ENCODE peak calls at places on chromosomes 13 and 19, in ten cellular contexts. One of them, this sample, is unnamed.

GRCh38 chr19:7595466-7596133 is at the start of gene CAMSAP3:
- DNase-seq in tibial nerve: no peak
- DNase-seq in testis: no peak
- DNase-seq in CD8-positive, alpha-beta memory T cell: peak
- DNase-seq in keratinocyte: no peak
- DNase-seq in HAP-1: peak
- DNase-seq in body of pancreas: peak
- DNase-seq in Jurkat, Clone E6-1: peak
- DNase-seq in uterus: no peak
- DNase-seq in adrenal gland: peak
- DNase-seq in this sample: no peak

GRCh38 chr13:21050288-21051197 is 10.8 kb downstream of the LATS2 start:
- DNase-seq in tibial nerve: no peak
- DNase-seq in testis: no peak
- DNase-seq in CD8-positive, alpha-beta memory T cell: no peak
- DNase-seq in keratinocyte: no peak
- DNase-seq in HAP-1: no peak
- DNase-seq in body of pancreas: no peak
- DNase-seq in Jurkat, Clone E6-1: no peak
- DNase-seq in uterus: no peak
- DNase-seq in adrenal gland: no peak
- DNase-seq in this sample: no peak

GRCh38 chr13:72521965-72522661 is 205.3 kb downstream of the MZT1 start:
- DNase-seq in tibial nerve: no peak
- DNase-seq in testis: no peak
- DNase-seq in CD8-positive, alpha-beta memory T cell: no peak
- DNase-seq in keratinocyte: no peak
- DNase-seq in HAP-1: no peak
- DNase-seq in body of pancreas: peak
- DNase-seq in Jurkat, Clone E6-1: no peak
- DNase-seq in uterus: no peak
- DNase-seq in adrenal gland: peak
- DNase-seq in this sample: no peak

GRCh38 chr13:113151745-113152707 is 6.4 kb upstream of the PROZ start:
- DNase-seq in tibial nerve: no peak
- DNase-seq in testis: no peak
- DNase-seq in CD8-positive, alpha-beta memory T cell: no peak
- DNase-seq in keratinocyte: no peak
- DNase-seq in HAP-1: no peak
- DNase-seq in body of pancreas: no peak
- DNase-seq in Jurkat, Clone E6-1: no peak
- DNase-seq in uterus: no peak
- DNase-seq in adrenal gland: peak
- DNase-seq in this sample: peak

GRCh38 chr19:49064029-49064629 is 489 bp downstream of the NTF4 start:
- DNase-seq in tibial nerve: no peak
- DNase-seq in testis: no peak
- DNase-seq in CD8-positive, alpha-beta memory T cell: no peak
- DNase-seq in keratinocyte: no peak
- DNase-seq in HAP-1: no peak
- DNase-seq in body of pancreas: no peak
- DNase-seq in Jurkat, Clone E6-1: no peak
- DNase-seq in uterus: no peak
- DNase-seq in adrenal gland: no peak
- DNase-seq in this sample: no peak

GRCh38 chr13:97021241-97021640 is 27.0 kb upstream of the OXGR1 start:
- DNase-seq in tibial nerve: no peak
- DNase-seq in testis: no peak
- DNase-seq in CD8-positive, alpha-beta memory T cell: no peak
- DNase-seq in keratinocyte: no peak
- DNase-seq in HAP-1: no peak
- DNase-seq in body of pancreas: no peak
- DNase-seq in Jurkat, Clone E6-1: no peak
- DNase-seq in uterus: no peak
- DNase-seq in adrenal gland: no peak
- DNase-seq in this sample: no peak

GRCh38 chr13:96525715-96526114 is 435.8 kb downstream of the HS6ST3 start:
- DNase-seq in tibial nerve: no peak
- DNase-seq in testis: no peak
- DNase-seq in CD8-positive, alpha-beta memory T cell: no peak
- DNase-seq in keratinocyte: no peak
- DNase-seq in HAP-1: peak
- DNase-seq in body of pancreas: no peak
- DNase-seq in Jurkat, Clone E6-1: no peak
- DNase-seq in uterus: no peak
- DNase-seq in adrenal gland: no peak
- DNase-seq in this sample: no peak

GRCh38 chr13:97328222-97328790 is 105.7 kb upstream of the RAP2A start:
- DNase-seq in tibial nerve: no peak
- DNase-seq in testis: peak
- DNase-seq in CD8-positive, alpha-beta memory T cell: no peak
- DNase-seq in keratinocyte: no peak
- DNase-seq in HAP-1: peak
- DNase-seq in body of pancreas: no peak
- DNase-seq in Jurkat, Clone E6-1: no peak
- DNase-seq in uterus: no peak
- DNase-seq in adrenal gland: no peak
- DNase-seq in this sample: peak

GRCh38 chr13:99218969-99219368 is 18.3 kb downstream of the UBAC2 start:
- DNase-seq in tibial nerve: no peak
- DNase-seq in testis: no peak
- DNase-seq in CD8-positive, alpha-beta memory T cell: peak
- DNase-seq in keratinocyte: no peak
- DNase-seq in HAP-1: no peak
- DNase-seq in body of pancreas: no peak
- DNase-seq in Jurkat, Clone E6-1: peak
- DNase-seq in uterus: no peak
- DNase-seq in adrenal gland: no peak
- DNase-seq in this sample: no peak

GRCh38 chr13:113084094-113084942 is 21.3 kb upstream of the F7 start:
- DNase-seq in tibial nerve: no peak
- DNase-seq in testis: no peak
- DNase-seq in CD8-positive, alpha-beta memory T cell: no peak
- DNase-seq in keratinocyte: no peak
- DNase-seq in HAP-1: no peak
- DNase-seq in body of pancreas: no peak
- DNase-seq in Jurkat, Clone E6-1: no peak
- DNase-seq in uterus: no peak
- DNase-seq in adrenal gland: no peak
- DNase-seq in this sample: peak

GRCh38 chr13:39410089-39410901 is 192.7 kb downstream of the LHFPL6 start:
- DNase-seq in tibial nerve: no peak
- DNase-seq in testis: no peak
- DNase-seq in CD8-positive, alpha-beta memory T cell: no peak
- DNase-seq in keratinocyte: no peak
- DNase-seq in HAP-1: peak
- DNase-seq in body of pancreas: no peak
- DNase-seq in Jurkat, Clone E6-1: no peak
- DNase-seq in uterus: peak
- DNase-seq in adrenal gland: no peak
- DNase-seq in this sample: no peak

GRCh38 chr13:24032252-24032651 is 128.3 kb upstream of the SPATA13 start:
- DNase-seq in tibial nerve: no peak
- DNase-seq in testis: no peak
- DNase-seq in CD8-positive, alpha-beta memory T cell: no peak
- DNase-seq in keratinocyte: no peak
- DNase-seq in HAP-1: no peak
- DNase-seq in body of pancreas: no peak
- DNase-seq in Jurkat, Clone E6-1: no peak
- DNase-seq in uterus: no peak
- DNase-seq in adrenal gland: no peak
- DNase-seq in this sample: no peak

GRCh38 chr13:75391432-75392100 is 90.4 kb downstream of the TBC1D4 start:
- DNase-seq in tibial nerve: no peak
- DNase-seq in testis: no peak
- DNase-seq in CD8-positive, alpha-beta memory T cell: no peak
- DNase-seq in keratinocyte: no peak
- DNase-seq in HAP-1: no peak
- DNase-seq in body of pancreas: no peak
- DNase-seq in Jurkat, Clone E6-1: no peak
- DNase-seq in uterus: no peak
- DNase-seq in adrenal gland: no peak
- DNase-seq in this sample: no peak

GRCh38 chr13:97385146-97385545 is 48.8 kb upstream of the RAP2A start:
- DNase-seq in tibial nerve: no peak
- DNase-seq in testis: no peak
- DNase-seq in CD8-positive, alpha-beta memory T cell: no peak
- DNase-seq in keratinocyte: no peak
- DNase-seq in HAP-1: no peak
- DNase-seq in body of pancreas: no peak
- DNase-seq in Jurkat, Clone E6-1: no peak
- DNase-seq in uterus: no peak
- DNase-seq in adrenal gland: no peak
- DNase-seq in this sample: no peak

GRCh38 chr13:20124303-20124702 is 36.5 kb downstream of the GJA3 start:
- DNase-seq in tibial nerve: no peak
- DNase-seq in testis: no peak
- DNase-seq in CD8-positive, alpha-beta memory T cell: no peak
- DNase-seq in keratinocyte: no peak
- DNase-seq in HAP-1: no peak
- DNase-seq in body of pancreas: no peak
- DNase-seq in Jurkat, Clone E6-1: no peak
- DNase-seq in uterus: no peak
- DNase-seq in adrenal gland: no peak
- DNase-seq in this sample: no peak

GRCh38 chr13:112876305-112877000 is 92.6 kb upstream of the MCF2L start:
- DNase-seq in tibial nerve: no peak
- DNase-seq in testis: no peak
- DNase-seq in CD8-positive, alpha-beta memory T cell: no peak
- DNase-seq in keratinocyte: no peak
- DNase-seq in HAP-1: no peak
- DNase-seq in body of pancreas: no peak
- DNase-seq in Jurkat, Clone E6-1: no peak
- DNase-seq in uterus: no peak
- DNase-seq in adrenal gland: no peak
- DNase-seq in this sample: no peak

GRCh38 chr19:40512473-40513344 is 45.9 kb downstream of the SPTBN4 start:
- DNase-seq in tibial nerve: no peak
- DNase-seq in testis: peak
- DNase-seq in CD8-positive, alpha-beta memory T cell: no peak
- DNase-seq in keratinocyte: no peak
- DNase-seq in HAP-1: no peak
- DNase-seq in body of pancreas: peak
- DNase-seq in Jurkat, Clone E6-1: no peak
- DNase-seq in uterus: no peak
- DNase-seq in adrenal gland: peak
- DNase-seq in this sample: no peak

GRCh38 chr13:101307181-101307701 is 109.1 kb downstream of the NALCN start:
- DNase-seq in tibial nerve: no peak
- DNase-seq in testis: no peak
- DNase-seq in CD8-positive, alpha-beta memory T cell: no peak
- DNase-seq in keratinocyte: no peak
- DNase-seq in HAP-1: no peak
- DNase-seq in body of pancreas: no peak
- DNase-seq in Jurkat, Clone E6-1: peak
- DNase-seq in uterus: no peak
- DNase-seq in adrenal gland: no peak
- DNase-seq in this sample: no peak

GRCh38 chr13:22091971-22092300 is 421.1 kb downstream of the FGF9 start:
- DNase-seq in tibial nerve: no peak
- DNase-seq in testis: no peak
- DNase-seq in CD8-positive, alpha-beta memory T cell: no peak
- DNase-seq in keratinocyte: no peak
- DNase-seq in HAP-1: no peak
- DNase-seq in body of pancreas: no peak
- DNase-seq in Jurkat, Clone E6-1: no peak
- DNase-seq in uterus: no peak
- DNase-seq in adrenal gland: no peak
- DNase-seq in this sample: no peak

GRCh38 chr19:1865172-1866010 is 2.0 kb upstream of the KLF16 start:
- DNase-seq in tibial nerve: no peak
- DNase-seq in testis: no peak
- DNase-seq in CD8-positive, alpha-beta memory T cell: no peak
- DNase-seq in keratinocyte: no peak
- DNase-seq in HAP-1: no peak
- DNase-seq in body of pancreas: no peak
- DNase-seq in Jurkat, Clone E6-1: no peak
- DNase-seq in uterus: no peak
- DNase-seq in adrenal gland: no peak
- DNase-seq in this sample: no peak
- H3K4me3 ChIP-seq in tibial nerve: peak
- H3K4me3 ChIP-seq in testis: no peak
- H3K4me3 ChIP-seq in CD8-positive, alpha-beta memory T cell: peak
- H3K4me3 ChIP-seq in keratinocyte: peak
- H3K4me3 ChIP-seq in HAP-1: peak
- H3K4me3 ChIP-seq in body of pancreas: no peak
- H3K4me3 ChIP-seq in Jurkat, Clone E6-1: peak
- H3K4me3 ChIP-seq in uterus: no peak
- H3K4me3 ChIP-seq in adrenal gland: no peak
- H3K4me3 ChIP-seq in this sample: peak

GRCh38 chr13:45207319-45207718 is 6.5 kb upstream of the KCTD4 start:
- DNase-seq in tibial nerve: no peak
- DNase-seq in testis: no peak
- DNase-seq in CD8-positive, alpha-beta memory T cell: no peak
- DNase-seq in keratinocyte: no peak
- DNase-seq in HAP-1: no peak
- DNase-seq in body of pancreas: peak
- DNase-seq in Jurkat, Clone E6-1: no peak
- DNase-seq in uterus: no peak
- DNase-seq in adrenal gland: no peak
- DNase-seq in this sample: no peak
- H3K4me3 ChIP-seq in tibial nerve: no peak
- H3K4me3 ChIP-seq in testis: no peak
- H3K4me3 ChIP-seq in CD8-positive, alpha-beta memory T cell: no peak
- H3K4me3 ChIP-seq in keratinocyte: peak
- H3K4me3 ChIP-seq in HAP-1: no peak
- H3K4me3 ChIP-seq in body of pancreas: no peak
- H3K4me3 ChIP-seq in Jurkat, Clone E6-1: no peak
- H3K4me3 ChIP-seq in uterus: no peak
- H3K4me3 ChIP-seq in adrenal gland: no peak
- H3K4me3 ChIP-seq in this sample: peak

GRCh38 chr19:16459680-16460079 is 12.1 kb downstream of the EPS15L1 start:
- DNase-seq in tibial nerve: no peak
- DNase-seq in testis: no peak
- DNase-seq in CD8-positive, alpha-beta memory T cell: no peak
- DNase-seq in keratinocyte: no peak
- DNase-seq in HAP-1: no peak
- DNase-seq in body of pancreas: peak
- DNase-seq in Jurkat, Clone E6-1: no peak
- DNase-seq in uterus: no peak
- DNase-seq in adrenal gland: no peak
- DNase-seq in this sample: no peak
- H3K4me3 ChIP-seq in tibial nerve: no peak
- H3K4me3 ChIP-seq in testis: no peak
- H3K4me3 ChIP-seq in CD8-positive, alpha-beta memory T cell: no peak
- H3K4me3 ChIP-seq in keratinocyte: no peak
- H3K4me3 ChIP-seq in HAP-1: no peak
- H3K4me3 ChIP-seq in body of pancreas: no peak
- H3K4me3 ChIP-seq in Jurkat, Clone E6-1: no peak
- H3K4me3 ChIP-seq in uterus: no peak
- H3K4me3 ChIP-seq in adrenal gland: no peak
- H3K4me3 ChIP-seq in this sample: no peak

DNA sequence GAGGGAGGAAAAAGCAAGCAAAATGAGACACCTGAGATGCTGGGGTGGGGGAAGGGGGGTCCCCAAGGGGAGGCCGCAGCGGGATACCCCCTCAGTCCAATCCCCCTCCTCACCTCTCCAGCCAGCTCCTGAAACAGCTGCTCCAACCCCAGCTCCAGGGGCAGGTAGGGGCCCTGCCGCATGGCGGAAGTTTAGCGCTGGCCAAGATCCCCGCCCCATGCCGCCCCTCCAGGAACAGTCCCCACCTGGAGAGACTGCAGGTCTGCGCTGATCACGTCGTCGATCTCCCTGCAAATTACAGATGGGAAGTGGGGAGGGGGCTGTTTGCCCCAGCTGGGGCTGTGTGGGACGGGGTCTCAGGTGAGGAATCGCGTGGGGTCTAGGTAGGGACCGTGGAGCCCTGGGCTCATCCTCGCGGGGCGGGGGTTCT is 9.0 kb downstream of the CAPN12 start:
- DNase-seq in tibial nerve: no peak
- DNase-seq in testis: no peak
- DNase-seq in CD8-positive, alpha-beta memory T cell: peak
- DNase-seq in keratinocyte: no peak
- DNase-seq in HAP-1: no peak
- DNase-seq in body of pancreas: peak
- DNase-seq in Jurkat, Clone E6-1: no peak
- DNase-seq in uterus: peak
- DNase-seq in adrenal gland: peak
- DNase-seq in this sample: no peak
- H3K4me3 ChIP-seq in tibial nerve: no peak
- H3K4me3 ChIP-seq in testis: no peak
- H3K4me3 ChIP-seq in CD8-positive, alpha-beta memory T cell: peak
- H3K4me3 ChIP-seq in keratinocyte: no peak
- H3K4me3 ChIP-seq in HAP-1: no peak
- H3K4me3 ChIP-seq in body of pancreas: no peak
- H3K4me3 ChIP-seq in Jurkat, Clone E6-1: no peak
- H3K4me3 ChIP-seq in uterus: no peak
- H3K4me3 ChIP-seq in adrenal gland: no peak
- H3K4me3 ChIP-seq in this sample: no peak